ENCODE peak calls at places on chromosomes 3 and 15, in ten cellular contexts. J is NCI-H774; D is cardiac fibroblast; K is activated T-helper 1 cell treated with anti-CD3 and anti-CD28 coated beads, Interleukin-12 subunit alpha, Interleukin-12 subunit beta, Interleukin-2, Interleukin-4 antibody, amounts not matched to agents 30 ng/mL and 10 ng/mL and 1 ng/mL, durations not matched to agents 14 hours and 24 hours and 36 hours; M is posterior cingulate gyrus; F is hippocampal formation; L is heart left ventricle; U is kidney glomerular epithelial cell; Q is activated CD8-positive, alpha-beta memory T cell treated with anti-CD3 and anti-CD28 coated beads for 24 hours; T is bronchial epithelial cell. W is an unnamed sample.
A peak's percentile ranks its signal among the peaks of the same experiment; 100 is the strongest.

GRCh38 chr3:127714151-127714571 is 41.4 kb downstream of the ABTB1 start:
- DNase-seq in J (no peak), D (peak; percentile 47), K (no peak), M (no peak), F (no peak), L (peak; percentile 58), U (no peak), Q (no peak), T (no peak), W (no peak)

GRCh38 chr15:66387176-66388056 is 704 bp downstream of the MAP2K1 start:
- DNase-seq in J (no peak), D (peak; percentile 75), K (peak; percentile 48), M (peak; percentile 24), F (peak; percentile 44), L (peak; percentile 51), U (peak; percentile 68), Q (peak; percentile 90), T (peak; percentile 73), W (peak; percentile 20)

GRCh38 chr15:66080791-66081475 is 172.6 kb downstream of the MEGF11 start:
- DNase-seq in J (no peak), D (peak; percentile 58), K (no peak), M (peak; percentile 59), F (no peak), L (no peak), U (peak; percentile 59), Q (no peak), T (peak; percentile 17), W (peak; percentile 28)

GRCh38 chr15:48992096-48992495 is 28.4 kb upstream of the SHC4 start:
- DNase-seq in J (no peak), D (no peak), K (no peak), M (no peak), F (peak; percentile 27), L (no peak), U (no peak), Q (no peak), T (no peak), W (no peak)

GRCh38 chr15:33135355-33135781 is 59.1 kb downstream of the FMN1 start:
- DNase-seq in J (no peak), D (peak; percentile 20), K (no peak), M (no peak), F (no peak), L (no peak), U (no peak), Q (no peak), T (no peak), W (no peak)

GRCh38 chr15:100651253-100651652 is 48.9 kb downstream of the ASB7 start:
- DNase-seq in J (no peak), D (peak; percentile 50), K (no peak), M (no peak), F (no peak), L (no peak), U (no peak), Q (no peak), T (no peak), W (no peak)

GRCh38 chr3:129112308-129113052 is 9.1 kb downstream of the RAB43 start:
- DNase-seq in J (no peak), D (peak; percentile 50), K (peak; percentile 31), M (no peak), F (no peak), L (no peak), U (peak; percentile 9), Q (no peak), T (no peak), W (no peak)

GRCh38 chr3:124019291-124019690 is 27.4 kb upstream of the ROPN1 start:
- DNase-seq in J (no peak), D (no peak), K (no peak), M (no peak), F (no peak), L (no peak), U (no peak), Q (no peak), T (no peak), W (no peak)

GRCh38 chr3:127955680-127956079 is 40.6 kb downstream of the KBTBD12 start:
- DNase-seq in J (no peak), D (no peak), K (no peak), M (no peak), F (no peak), L (no peak), U (no peak), Q (no peak), T (no peak), W (no peak)

GRCh38 chr3:31934018-31934417 is 47.0 kb downstream of the OSBPL10 start:
- DNase-seq in J (no peak), D (peak; percentile 51), K (no peak), M (no peak), F (no peak), L (no peak), U (peak; percentile 43), Q (no peak), T (no peak), W (no peak)

GRCh38 chr3:94317054-94317453 is 254.2 kb downstream of the NSUN3 start:
- DNase-seq in J (no peak), D (no peak), K (no peak), M (no peak), F (no peak), L (no peak), U (no peak), Q (no peak), T (no peak), W (peak; percentile 1)

GRCh38 chr3:17478673-17479072 is 263.8 kb downstream of the TBC1D5 start:
- DNase-seq in J (no peak), D (peak; percentile 93), K (no peak), M (no peak), F (no peak), L (no peak), U (peak; percentile 36), Q (no peak), T (peak; percentile 96), W (no peak)

GRCh38 chr3:194003128-194004057 is 132.6 kb upstream of the HES1 start:
- DNase-seq in J (peak; percentile 84), D (peak; percentile 98), K (no peak), M (peak; percentile 25), F (peak; percentile 25), L (peak; percentile 92), U (peak; percentile 95), Q (no peak), T (peak; percentile 82), W (peak; percentile 77)

GRCh38 chr3:182697345-182697919 is 95.9 kb upstream of the ATP11B start:
- DNase-seq in J (peak; percentile 87), D (no peak), K (no peak), M (no peak), F (no peak), L (no peak), U (no peak), Q (no peak), T (peak; percentile 20), W (no peak)

GRCh38 chr3:44883999-44884431 is 9.6 kb downstream of the TGM4 start:
- DNase-seq in J (no peak), D (peak; percentile 99), K (no peak), M (no peak), F (no peak), L (no peak), U (peak; percentile 99), Q (no peak), T (peak; percentile 94), W (no peak)

GRCh38 chr15:90814193-90814811 is 54.1 kb upstream of the FURIN start:
- DNase-seq in J (no peak), D (no peak), K (no peak), M (peak; percentile 45), F (no peak), L (no peak), U (no peak), Q (peak; percentile 57), T (no peak), W (no peak)

GRCh38 chr15:76973362-76973743 is 21.6 kb upstream of the PSTPIP1 start:
- DNase-seq in J (no peak), D (peak; percentile 69), K (no peak), M (peak; percentile 42), F (peak; percentile 68), L (peak; percentile 65), U (no peak), Q (peak; percentile 86), T (no peak), W (peak; percentile 39)

GRCh38 chr3:131350506-131350905 is 31.1 kb upstream of the NUDT16 start:
- DNase-seq in J (no peak), D (peak; percentile 60), K (no peak), M (no peak), F (no peak), L (no peak), U (no peak), Q (no peak), T (peak; percentile 67), W (no peak)

GRCh38 chr3:8563597-8563996 is 62.0 kb downstream of the LMCD1 start:
- DNase-seq in J (no peak), D (no peak), K (no peak), M (no peak), F (no peak), L (no peak), U (no peak), Q (no peak), T (no peak), W (no peak)

GRCh38 chr3:97291901-97292300 is 472.7 kb upstream of the ARL6 start:
- DNase-seq in J (peak; percentile 94), D (no peak), K (no peak), M (no peak), F (no peak), L (no peak), U (no peak), Q (no peak), T (no peak), W (no peak)